ENCODE peak calls at places on chromosomes 2 and 18, in eight cellular contexts. D is HCT116, L is SK-N-SH, U is mesendoderm, Y is Karpas-422, P is HepG2, H is astrocyte, G is IMR-90. M is an unnamed sample.

GRCh38 chr2:30237346-30238142 is 6.2 kb downstream of the LBH start:
- DNase-seq in G (no peak), H (no peak), Y (no peak), P (no peak), D (no peak), L (no peak), U (no peak), M (no peak)

GRCh38 chr2:120514521-120514920 is 168.6 kb downstream of the INHBB start:
- DNase-seq in U (no peak), G (no peak), L (no peak), D (no peak), P (no peak), H (no peak), Y (no peak), M (no peak)

GRCh38 chr2:190746971-190747761 is 98.3 kb downstream of the NAB1 start:
- DNase-seq in P (no peak), Y (no peak), L (no peak), D (no peak), U (peak; percentile 62), H (peak; percentile 72), G (peak; percentile 59), M (no peak)

GRCh38 chr18:80103231-80103630 is 5.8 kb upstream of the ADNP2 start:
- DNase-seq in H (peak; percentile 73), Y (no peak), U (no peak), G (peak; percentile 69), L (no peak), D (no peak), P (no peak), M (no peak)

GRCh38 chr18:6414723-6415362 is at the start of gene L3MBTL4:
- DNase-seq in D (no peak), G (no peak), Y (no peak), P (no peak), H (no peak), U (peak; percentile 38), L (peak; percentile 87), M (no peak)

GRCh38 chr18:39406941-39407340 is 1841.3 kb upstream of the CELF4 start:
- DNase-seq in D (no peak), P (peak; percentile 16), G (no peak), L (no peak), U (no peak), H (no peak), Y (no peak), M (no peak)

GRCh38 chr2:119710281-119710680 is 31.3 kb downstream of the TMEM177 start:
- DNase-seq in H (no peak), Y (no peak), G (no peak), L (no peak), U (no peak), P (no peak), D (no peak), M (no peak)

GRCh38 chr2:174878537-174879147 is 114.4 kb upstream of the CHRNA1 start:
- DNase-seq in G (peak; percentile 49), H (peak; percentile 31), U (no peak), D (no peak), L (peak; percentile 45), P (no peak), Y (no peak), M (no peak)

GRCh38 chr2:149648282-149649030 is 60.9 kb upstream of the MMADHC start:
- DNase-seq in U (peak; percentile 82), L (no peak), Y (no peak), G (peak; percentile 99), D (no peak), P (no peak), H (peak; percentile 99), M (peak; percentile 6)

GRCh38 chr2:156175946-156176345 is 156.6 kb downstream of the NR4A2 start:
- DNase-seq in P (no peak), L (no peak), H (no peak), U (no peak), G (no peak), D (no peak), Y (no peak), M (no peak)

GRCh38 chr2:225353579-225354085 is 45.9 kb upstream of the NYAP2 start:
- DNase-seq in D (no peak), Y (no peak), G (no peak), P (no peak), U (no peak), H (peak; percentile 16), L (no peak), M (no peak)

GRCh38 chr2:28267282-28267681 is 125.4 kb upstream of the FOSL2 start:
- DNase-seq in P (no peak), D (no peak), U (peak; percentile 35), G (no peak), H (no peak), L (no peak), Y (no peak), M (no peak)

GRCh38 chr2:170747921-170748320 is 22.3 kb upstream of the ERICH2 start:
- DNase-seq in P (no peak), L (no peak), D (no peak), G (peak; percentile 95), H (peak; percentile 87), Y (no peak), U (no peak), M (no peak)

GRCh38 chr2:73700111-73700510 is 37.0 kb downstream of the TPRKB start:
- DNase-seq in U (no peak), L (no peak), P (no peak), H (no peak), G (peak; percentile 19), D (no peak), Y (no peak), M (no peak)

GRCh38 chr2:190110699-190111098 is 48.2 kb upstream of the MSTN start:
- DNase-seq in D (no peak), L (no peak), H (no peak), P (no peak), Y (no peak), G (no peak), U (no peak), M (no peak)

GRCh38 chr2:217370391-217370790 is 510.5 kb upstream of the TNP1 start:
- DNase-seq in P (peak; percentile 21), G (peak; percentile 77), L (no peak), Y (no peak), H (peak; percentile 97), U (peak; percentile 57), D (peak; percentile 4), M (no peak)

GRCh38 chr18:711330-711692 is 1.1 kb downstream of the ENOSF1 start:
- DNase-seq in D (no peak), H (no peak), P (no peak), Y (peak; percentile 56), L (peak; percentile 26), U (peak; percentile 43), G (no peak), M (no peak)

GRCh38 chr2:43135583-43135982 is 90.8 kb downstream of the ZFP36L2 start:
- DNase-seq in L (peak; percentile 42), Y (no peak), G (no peak), D (no peak), P (no peak), U (no peak), H (no peak), M (no peak)

GRCh38 chr2:98313512-98314250 is 32.6 kb upstream of the CNGA3 start:
- DNase-seq in H (no peak), Y (no peak), D (no peak), U (no peak), L (no peak), P (no peak), G (no peak), M (no peak)

GRCh38 chr2:134745546-134745945 is 26.7 kb upstream of the TMEM163 start:
- DNase-seq in L (no peak), U (no peak), P (no peak), G (no peak), H (no peak), Y (peak; percentile 49), D (no peak), M (no peak)

GRCh38 chr2:56102866-56103265 is 80.9 kb upstream of the CCDC85A start:
- DNase-seq in D (no peak), G (peak; percentile 6), L (no peak), Y (no peak), U (no peak), H (peak; percentile 8), P (no peak), M (no peak)

GRCh38 chr2:45777996-45778719 is 126.7 kb downstream of the PRKCE start:
- DNase-seq in G (no peak), Y (no peak), P (no peak), H (no peak), L (no peak), U (no peak), D (no peak), M (no peak)

GRCh38 chr18:76506974-76507764 is 12.1 kb upstream of the ZNF516 start:
- DNase-seq in G (no peak), U (no peak), H (no peak), L (no peak), P (no peak), Y (no peak), D (no peak), M (no peak)

GRCh38 chr2:238162171-238162515 is 3.4 kb downstream of the ERFE start:
- DNase-seq in H (no peak), U (no peak), D (no peak), G (no peak), L (peak; percentile 21), Y (no peak), P (no peak), M (no peak)
- H3K27me3 ChIP-seq in H (no peaks in the 10 kb centered on the region), U (peaks cover 11% of the 10 kb centered on the region), D (no peaks in the 10 kb centered on the region), G (peaks cover 2% of the 10 kb centered on the region), L (no peaks in the 10 kb centered on the region), Y (no peaks in the 10 kb centered on the region), P (peaks cover 66% of the 10 kb centered on the region), M (peaks cover 61% of the 10 kb centered on the region)

GRCh38 chr2:230794472-230794871 is 70.3 kb upstream of the ITM2C start:
- DNase-seq in U (no peak), P (no peak), D (no peak), L (no peak), Y (no peak), G (peak; percentile 19), H (no peak), M (no peak)
- H3K9ac ChIP-seq in U (no peak overlapping the region), P (no peak overlapping the region), D (peak overlapping the region; percentile 63), L (peak overlapping the region; percentile 24), Y (no peak overlapping the region), G (peak overlapping the region; percentile 1), H (peak overlapping the region; percentile 74), M (no peak overlapping the region)

DNA sequence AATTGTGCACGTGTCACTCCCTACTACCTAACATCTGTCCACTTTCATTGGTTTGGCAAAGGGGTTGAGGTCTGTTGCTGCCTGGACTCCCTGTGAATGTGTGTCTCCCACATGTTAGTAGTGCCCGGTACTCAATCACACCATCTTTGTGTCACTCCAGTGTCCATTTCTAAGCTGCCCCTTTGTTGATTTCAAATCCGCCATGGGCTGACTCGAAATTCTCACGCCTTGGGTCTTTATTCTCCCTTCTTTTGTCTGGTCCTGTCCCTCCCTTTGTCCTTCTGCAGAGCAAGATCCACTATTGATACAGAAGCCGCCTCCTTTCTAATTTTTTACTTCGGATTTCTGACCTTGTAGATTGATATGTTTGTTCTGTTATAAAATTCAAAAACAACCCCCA is 7.6 kb downstream of the DPYSL5 start:
- DNase-seq in G (no peak), D (no peak), P (no peak), Y (no peak), H (no peak), L (no peak), U (no peak), M (no peak)
- H3K27me3 ChIP-seq in G (peaks cover 47% of the 10 kb centered on the region), D (no peaks in the 10 kb centered on the region), P (peaks cover 44% of the 10 kb centered on the region), Y (no peaks in the 10 kb centered on the region), H (peaks cover 43% of the 10 kb centered on the region), L (peaks cover 35% of the 10 kb centered on the region), U (peaks cover 12% of the 10 kb centered on the region), M (peaks cover 13% of the 10 kb centered on the region)

DNA sequence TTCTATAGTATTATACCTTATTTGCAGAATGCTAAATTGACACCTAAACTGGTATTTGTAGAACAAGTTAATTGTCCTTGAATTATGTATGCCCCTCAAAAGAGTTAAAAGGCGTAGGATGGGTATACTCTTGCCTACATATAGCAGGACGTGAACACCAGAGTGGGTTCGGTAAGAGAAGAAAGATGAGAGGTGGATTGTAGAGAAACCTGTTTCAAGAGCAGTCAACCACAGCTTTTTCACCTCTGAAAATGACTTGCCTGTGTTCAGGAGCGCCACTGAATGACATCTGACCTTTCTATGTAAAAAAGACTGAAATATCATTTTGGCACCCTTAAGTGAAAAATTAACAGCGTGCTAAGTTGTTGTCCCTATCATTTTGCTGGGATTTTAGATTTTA is 4.2 kb upstream of the RTN4 start:
- DNase-seq in U (no peak), P (no peak), H (no peak), Y (no peak), L (no peak), G (no peak), D (no peak), M (no peak)
- H3K9ac ChIP-seq in U (no peak overlapping the region), P (no peak overlapping the region), H (no peak overlapping the region), Y (no peak overlapping the region), L (no peak overlapping the region), G (no peak overlapping the region), D (no peak overlapping the region), M (no peak overlapping the region)

M was measured in NT2/D1.